ENCODE peak calls at places on chromosome 1, in six cellular contexts. R is A172; F is stimulated activated CD8-positive, alpha-beta memory T cell treated with anti-CD3 and anti-CD28 coated beads, Interleukin-12 subunit alpha, Interleukin-12 subunit beta, amount 100 ng/mL, for 4 hours; N is Caco-2; H is amniotic epithelial cell; T is heart right ventricle. Y is an unnamed sample.

GRCh38 chr1:228341450-228341813 is 65.2 kb downstream of the TRIM11 start:
- DNase-seq in R (no peak), F (no peak), N (peak; percentile 30), H (no peak), T (peak; percentile 7), Y (no peak)

GRCh38 chr1:226405411-226405988 is 2.4 kb downstream of the PARP1 start:
- DNase-seq in R (no peak), F (no peak), N (no peak), H (no peak), T (no peak), Y (no peak)

GRCh38 chr1:58942759-58943191 is 158.9 kb upstream of the JUN start:
- DNase-seq in R (no peak), F (no peak), N (no peak), H (no peak), T (no peak), Y (no peak)

GRCh38 chr1:95006681-95007080 is 66.1 kb downstream of the ALG14 start:
- DNase-seq in R (no peak), F (no peak), N (no peak), H (peak; percentile 70), T (no peak), Y (no peak)

GRCh38 chr1:44500181-44501021 is 95.3 kb downstream of the RNF220 start:
- DNase-seq in R (no peak), F (no peak), N (no peak), H (peak; percentile 47), T (peak; percentile 20), Y (peak; percentile 4)

GRCh38 chr1:205374205-205375078 is 17.7 kb upstream of the KLHDC8A start:
- DNase-seq in R (peak; percentile 90), F (no peak), N (no peak), H (peak; percentile 85), T (no peak), Y (no peak)

GRCh38 chr1:205318231-205318991 is 3.1 kb downstream of the NUAK2 start:
- DNase-seq in R (peak; percentile 40), F (no peak), N (peak; percentile 90), H (no peak), T (no peak), Y (no peak)

GRCh38 chr1:24186031-24186710 is 918 bp downstream of the IFNLR1 start:
- DNase-seq in R (no peak), F (no peak), N (no peak), H (no peak), T (no peak), Y (no peak)

GRCh38 chr1:97139512-97139911 is 417.9 kb downstream of the PTBP2 start:
- DNase-seq in R (peak; percentile 61), F (no peak), N (no peak), H (peak; percentile 77), T (no peak), Y (no peak)

GRCh38 chr1:56925193-56925592 is 40.6 kb downstream of the C8B start:
- DNase-seq in R (no peak), F (no peak), N (no peak), H (no peak), T (no peak), Y (no peak)

GRCh38 chr1:225300381-225300780 is 127.5 kb downstream of the LBR start:
- DNase-seq in R (no peak), F (no peak), N (no peak), H (no peak), T (no peak), Y (no peak)

GRCh38 chr1:215794151-215794550 is 227.0 kb downstream of the KCTD3 start:
- DNase-seq in R (no peak), F (no peak), N (no peak), H (no peak), T (no peak), Y (no peak)

GRCh38 chr1:3908886-3909517 is 8.9 kb upstream of the C1orf174 start:
- DNase-seq in R (no peak), F (no peak), N (no peak), H (no peak), T (no peak), Y (no peak)

GRCh38 chr1:117611121-117611601 is 5.3 kb downstream of the TENT5C start:
- DNase-seq in R (no peak), F (no peak), N (no peak), H (peak; percentile 33), T (no peak), Y (no peak)

GRCh38 chr1:232432313-232432712 is 197.6 kb downstream of the SIPA1L2 start:
- DNase-seq in R (no peak), F (no peak), N (no peak), H (peak; percentile 37), T (peak; percentile 45), Y (no peak)

GRCh38 chr1:102628008-102628736 is 480.1 kb downstream of the COL11A1 start:
- DNase-seq in R (peak; percentile 3), F (no peak), N (no peak), H (no peak), T (no peak), Y (no peak)

GRCh38 chr1:91712981-91713841 is 172.7 kb downstream of the TGFBR3 start:
- DNase-seq in R (no peak), F (peak; percentile 35), N (no peak), H (peak; percentile 88), T (peak; percentile 67), Y (no peak)

GRCh38 chr1:157597959-157598667 is at the start of gene FCRL4:
- DNase-seq in R (no peak), F (no peak), N (no peak), H (no peak), T (no peak), Y (no peak)

Y was measured in pulmonary artery endothelial cell.